ENCODE peak calls at places on chromosome 6, in seven cellular contexts. W is SK-N-SH, B is T1000, C is NCI-H1105, J is retina, U is GM20000, P is omental fat pad. T is an unnamed sample.

GRCh38 chr6:52016918-52017748 is 70.3 kb downstream of the PKHD1 start:
- DNase-seq in U (peak), B (no peak), C (no peak), P (no peak), J (no peak), W (peak), T (no peak)

GRCh38 chr6:138999949-139000725 is 12.1 kb upstream of the REPS1 start:
- DNase-seq in C (peak), J (no peak), B (no peak), P (no peak), W (no peak), U (no peak), T (peak)

GRCh38 chr6:153131037-153131981 is at the start of gene RGS17:
- DNase-seq in B (peak), J (peak), P (no peak), C (peak), U (peak), W (peak), T (peak)

GRCh38 chr6:25359891-25360290 is 80.7 kb downstream of the CARMIL1 start:
- DNase-seq in W (no peak), C (peak), B (no peak), U (no peak), P (no peak), J (no peak), T (no peak)

GRCh38 chr6:110518281-110518623 is 41.8 kb upstream of the SLC22A16 start:
- DNase-seq in P (no peak), J (no peak), U (no peak), B (no peak), C (no peak), W (peak), T (peak)

GRCh38 chr6:161273356-161273751 is 507 bp downstream of the AGPAT4 start:
- DNase-seq in P (no peak), U (peak), W (peak), J (peak), C (peak), B (no peak), T (no peak)

GRCh38 chr6:158344534-158344933 is 32.3 kb downstream of the TULP4 start:
- DNase-seq in J (no peak), W (no peak), B (no peak), U (peak), P (no peak), C (no peak), T (no peak)

GRCh38 chr6:25556516-25556915 is 95.5 kb upstream of the SCGN start:
- DNase-seq in P (peak), J (peak), W (peak), U (peak), B (peak), C (peak), T (peak)

GRCh38 chr6:145561095-145561820 is 174.1 kb downstream of the EPM2A start:
- DNase-seq in J (peak), B (no peak), U (no peak), P (no peak), C (no peak), W (no peak), T (peak)

GRCh38 chr6:4974962-4975361 is 28.9 kb downstream of the RPP40 start:
- DNase-seq in W (no peak), B (no peak), C (no peak), P (no peak), J (no peak), U (no peak), T (no peak)

GRCh38 chr6:5893295-5893694 is 113.4 kb downstream of the NRN1 start:
- DNase-seq in P (no peak), W (no peak), U (no peak), J (no peak), B (no peak), C (no peak), T (no peak)

GRCh38 chr6:138483911-138484731 is 15.2 kb downstream of the NHSL1 start:
- DNase-seq in P (no peak), C (no peak), U (peak), B (no peak), J (no peak), W (no peak), T (no peak)

GRCh38 chr6:145669627-145670034 is 65.7 kb downstream of the EPM2A start:
- DNase-seq in J (no peak), C (no peak), W (no peak), B (no peak), P (no peak), U (no peak), T (peak)

GRCh38 chr6:166575190-166575589 is 11.3 kb downstream of the RAMACL start:
- DNase-seq in W (no peak), J (no peak), U (no peak), P (no peak), C (no peak), B (no peak), T (peak)

GRCh38 chr6:122654016-122654415 is 43.8 kb downstream of the PKIB start:
- DNase-seq in U (no peak), P (no peak), C (no peak), B (no peak), W (no peak), J (no peak), T (peak)

GRCh38 chr6:168192195-168192900 is 113.3 kb upstream of the FRMD1 start:
- DNase-seq in P (no peak), W (peak), U (no peak), B (no peak), J (peak), C (peak), T (no peak)

GRCh38 chr6:157527471-157527907 is 146.5 kb downstream of the ZDHHC14 start:
- DNase-seq in B (no peak), P (no peak), W (no peak), J (no peak), U (peak), C (no peak), T (no peak)

GRCh38 chr6:166460473-166461437 is 78.0 kb upstream of the MPC1 start:
- DNase-seq in J (no peak), U (no peak), B (no peak), C (no peak), P (no peak), W (peak), T (no peak)

GRCh38 chr6:11018225-11018624 is 25.9 kb downstream of the ELOVL2 start:
- DNase-seq in W (no peak), U (no peak), C (no peak), J (no peak), P (no peak), B (no peak), T (no peak)

GRCh38 chr6:92550501-92550900 is 868.9 kb downstream of the EPHA7 start:
- DNase-seq in W (no peak), B (no peak), P (no peak), J (no peak), U (no peak), C (no peak), T (no peak)

GRCh38 chr6:112149236-112149635 is 61.8 kb downstream of the FAM229B start:
- DNase-seq in C (no peak), B (no peak), W (peak), P (no peak), U (no peak), J (no peak), T (no peak)

GRCh38 chr6:154895841-154896240 is 99.3 kb upstream of the TIAM2 start:
- DNase-seq in U (no peak), B (no peak), J (no peak), P (no peak), W (no peak), C (no peak), T (no peak)

GRCh38 chr6:152981989-152982767 is 663 bp downstream of the FBXO5 start:
- DNase-seq in P (no peak), B (no peak), W (peak), U (no peak), C (peak), J (peak), T (no peak)

GRCh38 chr6:169520104-169520503 is 181.7 kb downstream of the WDR27 start:
- DNase-seq in B (no peak), W (no peak), C (no peak), U (no peak), J (no peak), P (no peak), T (peak)

GRCh38 chr6:165782124-165782523 is 119.1 kb upstream of the PDE10A start:
- DNase-seq in C (no peak), U (no peak), P (no peak), B (no peak), W (no peak), J (no peak), T (no peak)

GRCh38 chr6:110878751-110879539 is 4.4 kb downstream of the AMD1 start:
- DNase-seq in W (peak), U (peak), C (no peak), J (peak), B (no peak), P (no peak), T (peak)

GRCh38 chr6:30100585-30101422 is 12.1 kb downstream of the TRIM31 start:
- DNase-seq in C (no peak), U (peak), P (no peak), B (no peak), J (peak), W (peak), T (no peak)

GRCh38 chr6:106866875-106867658 is 107.5 kb downstream of the CD24 start:
- DNase-seq in P (no peak), C (no peak), W (no peak), U (no peak), J (no peak), B (no peak), T (no peak)

GRCh38 chr6:130075879-130076278 is 57.5 kb downstream of the L3MBTL3 start:
- DNase-seq in B (no peak), J (no peak), P (no peak), W (no peak), C (no peak), U (no peak), T (no peak)

GRCh38 chr6:167150815-167151557 is 6.8 kb downstream of the GPR31 start:
- DNase-seq in P (no peak), W (no peak), C (no peak), B (no peak), J (no peak), U (peak), T (no peak)

GRCh38 chr6:81801489-81801888 is 49.0 kb upstream of the TENT5A start:
- DNase-seq in C (no peak), P (no peak), B (no peak), J (no peak), U (no peak), W (no peak), T (no peak)

GRCh38 chr6:158642805-158643489 is 1.6 kb downstream of the DYNLT1 start:
- DNase-seq in C (no peak), U (no peak), W (no peak), B (no peak), J (no peak), P (no peak), T (peak)

GRCh38 chr6:3977875-3978711 is 100.8 kb downstream of the FAM217A start:
- DNase-seq in W (no peak), B (peak), C (no peak), U (peak), P (no peak), J (peak), T (peak)

GRCh38 chr6:20008081-20008480 is 170.9 kb downstream of the ID4 start:
- DNase-seq in P (no peak), U (no peak), J (peak), W (no peak), C (no peak), B (no peak), T (peak)

GRCh38 chr6:14232889-14233288 is 115.3 kb downstream of the CD83 start:
- DNase-seq in W (no peak), P (no peak), C (no peak), U (no peak), J (no peak), B (no peak), T (no peak)

GRCh38 chr6:4803343-4803744 is 27.1 kb downstream of the CDYL start:
- DNase-seq in C (no peak), B (no peak), P (no peak), J (no peak), W (peak), U (no peak), T (no peak)

GRCh38 chr6:155177369-155177961 is 86.3 kb upstream of the CLDN20 start:
- DNase-seq in U (no peak), W (peak), P (no peak), B (peak), J (peak), C (peak), T (peak)

GRCh38 chr6:111445786-111446395 is 37.1 kb downstream of the REV3L start:
- DNase-seq in C (no peak), B (no peak), W (no peak), J (no peak), U (no peak), P (no peak), T (peak)

GRCh38 chr6:107009499-107009898 is 18.5 kb upstream of the MTRES1 start:
- DNase-seq in W (no peak), U (no peak), P (no peak), J (no peak), B (no peak), C (no peak), T (no peak)

GRCh38 chr6:149936743-149937142 is 5.1 kb upstream of the ULBP2 start:
- DNase-seq in W (no peak), J (no peak), C (no peak), P (no peak), U (no peak), B (no peak), T (no peak)